ENCODE peak calls at places on chromosomes 1 and 21, in seven cellular contexts. One of them, this sample, is unnamed.

GRCh38 chr1:31757989-31758388 is 6.2 kb downstream of the ADGRB2 start:
- DNase-seq in HFFc6: no peak
- DNase-seq in T-helper 9 cell: no peak
- DNase-seq in NCI-H1105 treated with DMSO at 0.1 percent for 48 hours: no peak
- DNase-seq in right atrium auricular region: no peak
- DNase-seq in LHCN-M2: no peak
- DNase-seq in CD4-positive, alpha-beta T cell: no peak
- DNase-seq in this sample: no peak

GRCh38 chr1:55746710-55747109 is 531.5 kb upstream of the USP24 start:
- DNase-seq in NCI-H1105 treated with DMSO at 0.1 percent for 48 hours: no peak
- DNase-seq in LHCN-M2: no peak
- DNase-seq in HFFc6: no peak
- DNase-seq in CD4-positive, alpha-beta T cell: no peak
- DNase-seq in right atrium auricular region: no peak
- DNase-seq in T-helper 9 cell: no peak
- DNase-seq in this sample: no peak

GRCh38 chr1:37476460-37477197 is 2.2 kb downstream of the ZC3H12A start:
- DNase-seq in NCI-H1105 treated with DMSO at 0.1 percent for 48 hours: no peak
- DNase-seq in CD4-positive, alpha-beta T cell: no peak
- DNase-seq in right atrium auricular region: peak
- DNase-seq in LHCN-M2: peak
- DNase-seq in T-helper 9 cell: no peak
- DNase-seq in HFFc6: peak
- DNase-seq in this sample: peak

GRCh38 chr1:229843627-229844238 is 217.7 kb downstream of the URB2 start:
- DNase-seq in NCI-H1105 treated with DMSO at 0.1 percent for 48 hours: peak
- DNase-seq in CD4-positive, alpha-beta T cell: no peak
- DNase-seq in HFFc6: peak
- DNase-seq in right atrium auricular region: no peak
- DNase-seq in T-helper 9 cell: no peak
- DNase-seq in LHCN-M2: peak
- DNase-seq in this sample: no peak

GRCh38 chr1:45854724-45855123 is 51.3 kb downstream of the MAST2 start:
- DNase-seq in NCI-H1105 treated with DMSO at 0.1 percent for 48 hours: no peak
- DNase-seq in right atrium auricular region: no peak
- DNase-seq in LHCN-M2: no peak
- DNase-seq in CD4-positive, alpha-beta T cell: no peak
- DNase-seq in HFFc6: no peak
- DNase-seq in T-helper 9 cell: no peak
- DNase-seq in this sample: no peak

GRCh38 chr1:74343191-74343590 is 108.0 kb downstream of the TNNI3K start:
- DNase-seq in NCI-H1105 treated with DMSO at 0.1 percent for 48 hours: peak
- DNase-seq in LHCN-M2: no peak
- DNase-seq in CD4-positive, alpha-beta T cell: no peak
- DNase-seq in T-helper 9 cell: no peak
- DNase-seq in right atrium auricular region: no peak
- DNase-seq in HFFc6: no peak
- DNase-seq in this sample: peak

GRCh38 chr1:121418369-121419049 is 233.7 kb downstream of the SRGAP2C start:
- DNase-seq in T-helper 9 cell: no peak
- DNase-seq in CD4-positive, alpha-beta T cell: no peak
- DNase-seq in LHCN-M2: no peak
- DNase-seq in right atrium auricular region: no peak
- DNase-seq in HFFc6: no peak
- DNase-seq in NCI-H1105 treated with DMSO at 0.1 percent for 48 hours: no peak
- DNase-seq in this sample: no peak

GRCh38 chr21:38556390-38556789 is 58.1 kb upstream of the ERG start:
- DNase-seq in CD4-positive, alpha-beta T cell: no peak
- DNase-seq in NCI-H1105 treated with DMSO at 0.1 percent for 48 hours: no peak
- DNase-seq in T-helper 9 cell: no peak
- DNase-seq in HFFc6: no peak
- DNase-seq in right atrium auricular region: no peak
- DNase-seq in LHCN-M2: no peak
- DNase-seq in this sample: no peak

GRCh38 chr1:31811605-31812004 is 4.2 kb downstream of the SPOCD1 start:
- DNase-seq in T-helper 9 cell: no peak
- DNase-seq in HFFc6: peak
- DNase-seq in NCI-H1105 treated with DMSO at 0.1 percent for 48 hours: peak
- DNase-seq in CD4-positive, alpha-beta T cell: no peak
- DNase-seq in right atrium auricular region: no peak
- DNase-seq in LHCN-M2: peak
- DNase-seq in this sample: peak

GRCh38 chr1:33093004-33093403 is 12.1 kb downstream of the AZIN2 start:
- DNase-seq in CD4-positive, alpha-beta T cell: no peak
- DNase-seq in T-helper 9 cell: no peak
- DNase-seq in NCI-H1105 treated with DMSO at 0.1 percent for 48 hours: no peak
- DNase-seq in LHCN-M2: peak
- DNase-seq in right atrium auricular region: no peak
- DNase-seq in HFFc6: no peak
- DNase-seq in this sample: no peak

GRCh38 chr1:184424945-184425344 is 38.1 kb downstream of the C1orf21 start:
- DNase-seq in HFFc6: no peak
- DNase-seq in right atrium auricular region: no peak
- DNase-seq in CD4-positive, alpha-beta T cell: no peak
- DNase-seq in NCI-H1105 treated with DMSO at 0.1 percent for 48 hours: no peak
- DNase-seq in T-helper 9 cell: no peak
- DNase-seq in LHCN-M2: no peak
- DNase-seq in this sample: no peak

This sample was measured in globus pallidus.